ENCODE peak calls at places on chromosome 10, in nine cellular contexts. Q is hepatocyte, C is GM23248, W is fibroblast of lung, E is GM23338, R is HCT116, I is endothelial cell of umbilical vein, U is keratinocyte, P is PC-9. S is an unnamed sample.

GRCh38 chr10:52308251-52309031 is 5.6 kb upstream of the DKK1 start:
- DNase-seq in Q (peak; percentile 79), C (peak; percentile 87), W (peak; percentile 85), E (peak; percentile 82), R (no peak), I (peak; percentile 86), U (no peak), P (no peak), S (peak; percentile 45)

GRCh38 chr10:61841338-61841875 is 60.1 kb upstream of the ARID5B start:
- DNase-seq in Q (no peak), C (no peak), W (no peak), E (no peak), R (no peak), I (no peak), U (no peak), P (peak; percentile 61), S (no peak)

GRCh38 chr10:131844546-131845084 is 56.2 kb upstream of the PPP2R2D start:
- DNase-seq in Q (no peak), C (no peak), W (no peak), E (no peak), R (no peak), I (no peak), U (no peak), P (no peak), S (no peak)

GRCh38 chr10:35334297-35334696 is 2.0 kb upstream of the CCNY start:
- DNase-seq in Q (no peak), C (no peak), W (no peak), E (no peak), R (no peak), I (no peak), U (no peak), P (no peak), S (no peak)

GRCh38 chr10:12022580-12023257 is 19.9 kb downstream of the UPF2 start:
- DNase-seq in Q (no peak), C (no peak), W (no peak), E (no peak), R (no peak), I (no peak), U (no peak), P (no peak), S (no peak)

GRCh38 chr10:45471531-45472310 is 97.7 kb downstream of the ALOX5 start:
- DNase-seq in Q (no peak), C (no peak), W (no peak), E (peak; percentile 86), R (no peak), I (peak; percentile 60), U (no peak), P (no peak), S (no peak)

GRCh38 chr10:92822060-92822634 is 26.2 kb upstream of the EXOC6 start:
- DNase-seq in Q (peak; percentile 51), C (peak; percentile 67), W (peak; percentile 89), E (no peak), R (no peak), I (peak; percentile 97), U (peak; percentile 21), P (peak; percentile 81), S (peak; percentile 84)

GRCh38 chr10:126905776-126906703 is 812 bp downstream of the DOCK1 start:
- DNase-seq in Q (peak; percentile 56), C (peak; percentile 75), W (peak; percentile 55), E (peak; percentile 88), R (no peak), I (peak; percentile 45), U (no peak), P (no peak), S (no peak)

GRCh38 chr10:79457256-79457785 is 11.9 kb upstream of the ZCCHC24 start:
- DNase-seq in Q (no peak), C (no peak), W (no peak), E (no peak), R (no peak), I (no peak), U (no peak), P (no peak), S (no peak)

GRCh38 chr10:112763916-112764520 is 186.0 kb upstream of the TCF7L2 start:
- DNase-seq in Q (no peak), C (no peak), W (peak; percentile 68), E (no peak), R (no peak), I (no peak), U (no peak), P (no peak), S (no peak)

GRCh38 chr10:79286318-79286951 is 60.8 kb upstream of the PPIF start:
- DNase-seq in Q (no peak), C (peak; percentile 30), W (no peak), E (no peak), R (no peak), I (peak; percentile 76), U (peak; percentile 32), P (no peak), S (peak; percentile 71)

GRCh38 chr10:7438196-7438986 is 27.6 kb upstream of the SFMBT2 start:
- DNase-seq in Q (peak; percentile 11), C (no peak), W (no peak), E (no peak), R (no peak), I (peak; percentile 5), U (no peak), P (no peak), S (no peak)

DNA sequence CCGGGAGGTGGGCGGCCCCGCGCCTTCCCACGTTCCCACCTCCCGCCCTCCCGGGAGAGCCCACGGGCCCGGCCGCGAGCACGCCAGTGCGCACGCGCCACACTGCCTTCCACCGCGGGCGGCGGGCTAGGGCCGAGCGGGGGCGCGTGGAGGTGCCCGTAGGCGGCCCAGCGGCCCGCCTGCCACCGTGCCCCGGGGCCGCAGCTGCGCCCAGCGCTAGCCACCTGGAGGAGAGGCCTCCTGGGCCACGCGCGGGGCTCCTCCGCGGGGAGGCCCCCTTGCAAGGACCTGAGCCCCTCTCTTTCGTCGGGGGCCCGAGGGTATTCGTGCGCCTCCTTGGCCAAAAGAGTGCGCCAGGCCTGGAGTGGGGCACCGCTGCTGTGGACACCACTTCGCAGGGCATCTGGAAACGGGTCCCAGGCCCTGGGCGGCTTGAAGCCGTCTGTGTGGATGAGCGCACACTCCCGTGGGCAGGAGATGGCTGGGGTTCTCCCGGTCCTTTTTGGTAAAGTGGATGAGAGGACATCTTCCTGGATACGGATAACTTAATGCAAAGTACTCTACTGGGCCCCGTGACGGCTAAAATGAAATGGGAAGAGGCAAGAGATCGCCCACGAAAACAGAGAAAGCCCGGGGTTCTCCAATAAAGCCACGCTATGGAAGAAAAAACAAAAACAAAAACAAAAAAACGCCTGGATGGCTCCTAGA is 9.0 kb upstream of the EBF3 start:
- DNase-seq in Q (no peak), C (no peak), W (no peak), E (peak; percentile 13), R (no peak), I (no peak), U (no peak), P (no peak), S (no peak)
- TF ChIP-seq EZH2 in Q (no peak), C (no peak), W (no peak), E (peak; percentile 79), R (no peak), I (no peak), U (peak; percentile 36), P (no peak), S (no peak)

DNA sequence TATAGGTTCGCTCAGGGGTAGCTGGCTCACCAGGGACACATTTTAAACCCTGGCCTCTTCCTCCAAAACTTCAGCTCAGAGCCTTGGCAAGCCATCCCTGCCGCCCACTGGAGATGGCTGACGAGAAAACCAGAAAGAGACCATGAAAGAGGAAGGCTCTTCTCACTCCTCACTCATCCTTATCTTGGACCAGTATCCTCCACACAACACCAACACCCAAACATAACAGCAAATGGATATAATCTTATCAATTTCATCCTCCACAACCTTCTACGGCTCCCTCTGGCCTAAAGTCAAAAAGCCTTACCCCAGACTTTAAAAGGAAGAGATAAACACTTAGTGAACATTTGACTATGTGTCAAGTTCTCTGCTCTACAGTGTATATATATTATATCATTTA is 26.9 kb downstream of the DLG5 start:
- DNase-seq in Q (no peak), C (no peak), W (no peak), E (no peak), R (no peak), I (no peak), U (no peak), P (no peak), S (no peak)
- H4K20me1 ChIP-seq in Q (peaks cover 33% of the 10 kb centered on the region), C (peaks cover 5% of the 10 kb centered on the region), W (peaks cover under 1% of the 10 kb centered on the region), E (peaks cover 19% of the 10 kb centered on the region), R (no peaks in the 10 kb centered on the region), I (no peaks in the 10 kb centered on the region), U (peaks cover 3% of the 10 kb centered on the region), P (peaks cover 13% of the 10 kb centered on the region), S (no peaks in the 10 kb centered on the region)

GRCh38 chr10:80498039-80498832 is 39.5 kb upstream of the SH2D4B start:
- DNase-seq in Q (no peak), C (peak; percentile 7), W (no peak), E (no peak), R (no peak), I (peak; percentile 38), U (no peak), P (no peak), S (no peak)

GRCh38 chr10:80496555-80497172 is 41.0 kb upstream of the SH2D4B start:
- DNase-seq in Q (no peak), C (no peak), W (no peak), E (no peak), R (no peak), I (no peak), U (no peak), P (no peak), S (no peak)

GRCh38 chr10:80500572-80501380 is 36.9 kb upstream of the SH2D4B start:
- DNase-seq in Q (no peak), C (no peak), W (no peak), E (peak; percentile 48), R (no peak), I (no peak), U (no peak), P (peak; percentile 63), S (no peak)

GRCh38 chr10:80497187-80498038 is 40.3 kb upstream of the SH2D4B start:
- DNase-seq in Q (no peak), C (peak; percentile 67), W (peak; percentile 93), E (no peak), R (no peak), I (peak; percentile 78), U (no peak), P (no peak), S (peak; percentile 50)

GRCh38 chr10:80498833-80499671 is 38.6 kb upstream of the SH2D4B start:
- DNase-seq in Q (peak; percentile 94), C (peak; percentile 99), W (peak; percentile 99), E (no peak), R (peak; percentile 85), I (peak; percentile 78), U (no peak), P (peak; percentile 99), S (peak; percentile 94)
- TF ChIP-seq EZH2 in Q (no peak), C (no peak), W (no peak), E (no peak), R (no peak), I (no peak), U (no peak), P (no peak), S (no peak)

DNA sequence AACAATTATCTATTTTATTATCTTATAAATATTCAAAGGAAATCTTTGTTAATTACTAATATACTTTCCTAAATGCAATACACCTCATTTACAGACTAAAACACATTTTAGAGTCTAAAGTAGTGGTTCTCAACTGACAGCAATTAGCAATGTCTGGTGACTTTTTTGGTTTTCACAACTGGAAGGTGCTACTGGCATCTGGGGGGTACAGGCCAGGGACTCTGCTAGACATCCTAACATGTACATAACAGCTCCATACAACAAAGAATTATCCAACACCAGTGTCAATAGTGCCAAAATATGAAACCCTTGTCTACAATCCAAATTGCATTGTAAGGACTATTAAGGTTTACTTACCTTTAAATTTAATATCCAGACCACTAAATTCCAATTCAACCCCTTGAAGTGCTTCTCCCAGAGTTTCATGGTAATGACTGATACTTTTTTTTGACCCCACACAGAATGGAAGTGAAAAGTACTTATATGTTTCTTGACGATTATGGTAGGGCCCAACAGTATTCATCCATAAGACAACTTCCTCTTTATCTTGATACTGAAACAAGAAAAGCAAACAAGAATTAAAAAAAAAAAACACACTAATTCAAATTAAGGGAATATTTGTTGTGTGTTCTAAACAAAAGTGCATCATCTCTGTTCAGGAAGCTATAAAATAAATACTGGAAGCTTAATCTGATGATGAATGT is 10.4 kb downstream of the TM9SF3 start:
- DNase-seq in Q (no peak), C (no peak), W (no peak), E (no peak), R (no peak), I (no peak), U (no peak), P (no peak), S (no peak)
- H4K20me1 ChIP-seq in Q (peaks cover 93% of the 10 kb centered on the region), C (peaks cover 55% of the 10 kb centered on the region), W (peaks cover 2% of the 10 kb centered on the region), E (peaks cover 49% of the 10 kb centered on the region), R (peaks cover 38% of the 10 kb centered on the region), I (peaks cover 29% of the 10 kb centered on the region), U (peaks cover 14% of the 10 kb centered on the region), P (peaks cover 58% of the 10 kb centered on the region), S (peaks cover 18% of the 10 kb centered on the region)